ENCODE peak calls at places on chromosomes 5 and 9, in eight cellular contexts. B is adipocyte; R is HCT116; O is cardiac muscle cell; K is CD4-positive, alpha-beta memory T cell; Q is heart left ventricle; I is IMR-90; A is heart right ventricle. T is an unnamed sample.

GRCh38 chr9:82924243-82924605 is 138.7 kb downstream of the RASEF start:
- DNase-seq in O (no peak), K (no peak), Q (no peak), B (no peak), R (no peak), A (no peak), I (no peak), T (no peak)

GRCh38 chr9:99167694-99168093 is 54.0 kb downstream of the ALG2 start:
- DNase-seq in B (no peak), O (no peak), R (no peak), K (no peak), Q (no peak), A (no peak), I (no peak), T (no peak)

GRCh38 chr9:134962065-134962997 is 44.6 kb upstream of the FCN1 start:
- DNase-seq in B (no peak), R (no peak), I (no peak), A (no peak), Q (no peak), O (no peak), K (no peak), T (no peak)

GRCh38 chr5:54645888-54646284 is 128.3 kb downstream of the SNX18 start:
- DNase-seq in R (no peak), O (no peak), K (no peak), I (no peak), A (no peak), B (peak; percentile 67), Q (no peak), T (no peak)

GRCh38 chr5:132469380-132470372 is 20.9 kb downstream of the IRF1 start:
- DNase-seq in R (no peak), O (no peak), Q (no peak), K (no peak), B (peak; percentile 79), I (peak; percentile 35), A (no peak), T (no peak)

GRCh38 chr5:171826132-171826531 is 40.5 kb downstream of the SMIM23 start:
- DNase-seq in O (no peak), B (no peak), A (no peak), R (no peak), I (peak; percentile 38), Q (no peak), K (no peak), T (no peak)

GRCh38 chr5:108379722-108380530 is 2.0 kb downstream of the FBXL17 start:
- DNase-seq in A (no peak), Q (no peak), I (peak; percentile 31), O (peak; percentile 40), R (no peak), B (peak; percentile 24), K (peak; percentile 6), T (no peak)

GRCh38 chr5:96142786-96143434 is 181.3 kb upstream of the ELL2 start:
- DNase-seq in B (peak; percentile 81), I (peak; percentile 69), K (no peak), Q (no peak), R (no peak), A (no peak), O (no peak), T (no peak)

GRCh38 chr9:114487607-114488300 is 17.5 kb downstream of the WHRN start:
- DNase-seq in R (peak; percentile 57), Q (no peak), A (peak; percentile 62), K (peak; percentile 67), I (peak; percentile 69), B (peak; percentile 83), O (peak; percentile 80), T (no peak)

GRCh38 chr5:104189909-104190308 is 627.3 kb upstream of the NUDT12 start:
- DNase-seq in A (no peak), Q (no peak), K (no peak), O (no peak), R (no peak), B (peak; percentile 90), I (peak; percentile 59), T (no peak)

GRCh38 chr9:126674365-126675146 is 60.8 kb downstream of the LMX1B start:
- DNase-seq in O (no peak), I (no peak), Q (no peak), K (no peak), R (no peak), A (no peak), B (no peak), T (no peak)
- H3K27me3 ChIP-seq in O (peaks cover 96% of the 10 kb centered on the region), I (peaks cover 79% of the 10 kb centered on the region), Q (peaks cover 79% of the 10 kb centered on the region), K (peaks cover 24% of the 10 kb centered on the region), R (no peaks in the 10 kb centered on the region), A (peaks cover 69% of the 10 kb centered on the region), B (peaks cover 51% of the 10 kb centered on the region), T (peaks cover 70% of the 10 kb centered on the region)

DNA sequence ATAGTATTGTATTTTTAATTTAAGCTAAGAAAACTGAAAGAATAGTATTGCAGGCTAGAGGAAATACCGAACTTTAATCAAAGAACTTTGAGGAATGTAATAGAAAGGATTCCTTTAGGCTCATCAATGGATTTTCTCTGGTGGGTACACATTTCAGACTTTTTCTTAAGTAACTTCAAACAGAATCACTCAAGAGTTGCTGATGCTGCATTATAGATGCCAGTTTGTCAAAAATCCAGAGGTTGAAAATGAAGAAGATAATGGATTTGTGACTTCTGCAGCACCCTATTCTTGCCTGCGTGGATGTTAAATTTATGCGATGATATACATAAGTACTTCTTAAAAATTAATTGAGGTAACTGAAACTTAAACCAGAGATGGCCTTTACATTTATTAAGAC is 347 bp downstream of the OGN start:
- DNase-seq in B (no peak), K (no peak), O (no peak), A (no peak), Q (no peak), I (no peak), R (no peak), T (no peak)
- H3K4me3 ChIP-seq in B (peak overlapping the region; percentile 69), K (no peak overlapping the region), O (no peak overlapping the region), A (no peak overlapping the region), Q (peak overlapping the region; percentile 51), I (no peak overlapping the region), R (no peak overlapping the region), T (peak overlapping the region; percentile 41)

GRCh38 chr5:176702952-176703641 is 55.8 kb downstream of the TSPAN17 start:
- DNase-seq in O (no peak), B (no peak), I (no peak), A (no peak), K (no peak), Q (no peak), R (no peak), T (no peak)

GRCh38 chr5:176704355-176704754 is 57.1 kb downstream of the TSPAN17 start:
- DNase-seq in Q (no peak), K (no peak), O (no peak), B (no peak), R (no peak), A (no peak), I (no peak), T (no peak)

GRCh38 chr5:176697929-176698520 is 50.7 kb downstream of the TSPAN17 start:
- DNase-seq in I (no peak), B (no peak), A (no peak), R (no peak), O (no peak), Q (no peak), K (no peak), T (no peak)

GRCh38 chr5:176697267-176697928 is 50.1 kb downstream of the TSPAN17 start:
- DNase-seq in B (no peak), R (no peak), A (no peak), K (no peak), Q (no peak), I (no peak), O (no peak), T (no peak)

GRCh38 chr5:176700239-176700847 is 53.1 kb downstream of the TSPAN17 start:
- DNase-seq in A (no peak), I (no peak), B (no peak), Q (no peak), K (no peak), R (no peak), O (peak; percentile 48), T (no peak)
- H3K27me3 ChIP-seq in A (peaks cover 98% of the 10 kb centered on the region), I (peaks cover 80% of the 10 kb centered on the region), B (peaks cover 88% of the 10 kb centered on the region), Q (peaks cover 44% of the 10 kb centered on the region), K (peaks cover 4% of the 10 kb centered on the region), R (no peaks in the 10 kb centered on the region), O (peaks cover 11% of the 10 kb centered on the region), T (peaks cover 68% of the 10 kb centered on the region)

GRCh38 chr5:106361905-106362304 is 1308.8 kb downstream of the EFNA5 start:
- DNase-seq in I (no peak), R (no peak), Q (no peak), O (no peak), K (no peak), B (no peak), A (no peak), T (no peak)

GRCh38 chr5:106368021-106368420 is 1302.7 kb downstream of the EFNA5 start:
- DNase-seq in Q (no peak), R (no peak), B (no peak), K (no peak), I (no peak), A (no peak), O (no peak), T (no peak)

GRCh38 chr5:106367281-106367680 is 1303.5 kb downstream of the EFNA5 start:
- DNase-seq in I (no peak), Q (no peak), O (no peak), R (no peak), K (no peak), B (no peak), A (no peak), T (no peak)

GRCh38 chr5:106363578-106363977 is 1307.2 kb downstream of the EFNA5 start:
- DNase-seq in A (no peak), O (no peak), B (no peak), I (no peak), Q (no peak), K (no peak), R (no peak), T (no peak)
- H3K4me3 ChIP-seq in A (no peak overlapping the region), O (no peak overlapping the region), B (no peak overlapping the region), I (no peak overlapping the region), Q (no peak overlapping the region), K (no peak overlapping the region), R (no peak overlapping the region), T (no peak overlapping the region)

DNA sequence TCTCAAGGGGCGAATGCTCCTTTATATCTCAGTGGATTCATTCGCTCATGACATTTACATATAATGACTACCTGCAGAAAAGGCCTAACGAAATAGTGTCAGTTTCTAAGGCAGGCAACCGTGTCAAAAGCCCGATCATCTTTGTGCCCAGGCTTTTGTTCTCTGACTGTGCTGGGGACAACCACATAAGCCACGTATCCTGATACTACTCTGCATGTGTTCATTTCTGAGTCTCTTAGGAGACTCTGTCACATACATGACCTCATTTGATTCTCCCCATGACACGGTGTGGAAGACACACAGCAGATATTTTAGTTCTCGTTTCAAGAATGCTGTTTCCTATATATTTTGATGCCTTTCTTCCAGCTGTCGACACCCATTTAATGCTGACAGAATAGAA is 598.5 kb downstream of the BNC2 start:
- DNase-seq in B (no peak), K (no peak), A (no peak), O (no peak), Q (no peak), I (no peak), R (no peak), T (no peak)
- H3K27me3 ChIP-seq in B (no peaks in the 10 kb centered on the region), K (no peaks in the 10 kb centered on the region), A (no peaks in the 10 kb centered on the region), O (no peaks in the 10 kb centered on the region), Q (no peaks in the 10 kb centered on the region), I (no peaks in the 10 kb centered on the region), R (no peaks in the 10 kb centered on the region), T (no peaks in the 10 kb centered on the region)

T was measured in psoas muscle.